ENCODE peak calls at places on chromosomes 11 and 22, in five cellular contexts. Q is retinal pigment epithelial cell, L is adrenal gland, Z is foreskin fibroblast, O is HL-60. C is an unnamed sample.

GRCh38 chr11:60158666-60159065 is 24.2 kb downstream of the MS4A6A start:
- DNase-seq in Q (no peak), L (no peak), Z (no peak), O (peak), C (no peak)

GRCh38 chr22:39820266-39820665 is 73.3 kb downstream of the ENTHD1 start:
- DNase-seq in Q (peak), L (peak), Z (peak), O (no peak), C (peak)

GRCh38 chr11:75547617-75548054 is 14.4 kb upstream of the SERPINH1 start:
- DNase-seq in Q (no peak), L (peak), Z (peak), O (no peak), C (no peak)

GRCh38 chr11:110128161-110128560 is 35.0 kb downstream of the ZC3H12C start:
- DNase-seq in Q (peak), L (no peak), Z (peak), O (no peak), C (no peak)

GRCh38 chr11:64355078-64355940 is 3.7 kb upstream of the RPS6KA4 start:
- DNase-seq in Q (peak), L (peak), Z (peak), O (peak), C (no peak)

GRCh38 chr11:65389294-65389980 is 3.0 kb downstream of the FRMD8 start:
- DNase-seq in Q (no peak), L (no peak), Z (no peak), O (no peak), C (no peak)

GRCh38 chr22:25334091-25334490 is 114.7 kb downstream of the CRYBB2 start:
- DNase-seq in Q (no peak), L (peak), Z (peak), O (peak), C (no peak)

GRCh38 chr11:69984457-69985261 is 93.5 kb upstream of the ANO1 start:
- DNase-seq in Q (no peak), L (no peak), Z (no peak), O (no peak), C (no peak)

GRCh38 chr22:45225732-45226560 is 14.7 kb downstream of the KIAA0930 start:
- DNase-seq in Q (no peak), L (peak), Z (peak), O (peak), C (no peak)

GRCh38 chr22:29797351-29797750 is 30.2 kb downstream of the UQCR10 start:
- DNase-seq in Q (no peak), L (no peak), Z (no peak), O (peak), C (no peak)

GRCh38 chr22:29798801-29799200 is 31.6 kb downstream of the UQCR10 start:
- DNase-seq in Q (no peak), L (peak), Z (no peak), O (no peak), C (no peak)

GRCh38 chr22:29798318-29798717 is 31.1 kb downstream of the UQCR10 start:
- DNase-seq in Q (no peak), L (no peak), Z (no peak), O (peak), C (no peak)

GRCh38 chr22:29801153-29801552 is 34.0 kb downstream of the UQCR10 start:
- DNase-seq in Q (no peak), L (no peak), Z (no peak), O (no peak), C (no peak)

DNA sequence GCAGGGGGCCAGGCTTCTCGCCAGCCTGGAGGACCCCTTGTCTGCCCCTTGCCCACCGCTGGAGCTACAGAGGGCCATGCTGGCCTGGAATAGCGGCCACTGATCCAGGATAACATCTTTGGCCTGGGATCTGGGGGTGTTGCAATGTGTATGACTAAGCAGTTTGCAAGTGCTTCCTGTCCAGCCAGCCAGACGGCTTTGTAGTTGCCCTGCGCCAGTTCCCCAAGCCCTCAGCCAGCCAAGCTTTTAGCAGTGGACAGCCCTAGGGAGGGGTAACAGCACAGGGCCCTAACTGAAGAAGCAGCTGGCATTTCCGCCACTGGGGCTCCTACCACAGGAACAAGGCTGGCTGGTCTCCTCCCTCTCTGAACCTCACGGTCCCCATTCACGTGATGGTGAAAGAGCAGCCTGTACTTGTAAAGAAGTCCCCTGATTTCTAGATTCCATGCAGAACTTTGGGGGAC is 32.1 kb downstream of the UQCR10 start:
- DNase-seq in Q (peak), L (peak), Z (peak), O (peak), C (peak)
- H3K4me3 ChIP-seq in Q (no peak), L (no peak), Z (no peak), O (no peak), C (no peak)

DNA sequence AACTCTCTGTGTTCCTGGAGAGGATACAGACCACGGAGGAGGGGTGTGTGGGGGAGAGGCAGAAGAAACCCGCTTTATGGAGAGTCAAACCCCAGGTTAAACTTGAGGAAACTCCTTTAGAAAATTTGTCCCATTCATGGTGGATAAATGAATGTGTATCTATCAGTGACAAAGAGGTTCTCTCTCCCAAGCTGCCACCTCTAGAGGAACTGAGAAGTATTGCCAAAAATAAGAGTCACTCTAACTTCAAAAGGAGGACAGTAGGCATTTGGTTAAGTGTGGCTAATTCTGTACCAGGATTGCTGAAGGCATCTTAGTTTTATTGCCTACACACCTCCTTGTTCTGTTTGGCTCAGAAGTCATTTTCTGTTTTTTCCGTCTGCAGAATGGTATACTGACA is 189.0 kb upstream of the MPPED2 start:
- DNase-seq in Q (no peak), L (no peak), Z (no peak), O (no peak), C (no peak)
- TF ChIP-seq CTCF in Q (no peak), L (no peak), Z (no peak), O (no peak), C (no peak)

GRCh38 chr11:76667271-76667818 is 3.2 kb downstream of the LRRC32 start:
- DNase-seq in Q (no peak), L (peak), Z (no peak), O (no peak), C (no peak)

GRCh38 chr11:76668362-76669155 is 2.0 kb downstream of the LRRC32 start:
- DNase-seq in Q (no peak), L (no peak), Z (no peak), O (no peak), C (no peak)

GRCh38 chr11:76666830-76667229 is 3.7 kb downstream of the LRRC32 start:
- DNase-seq in Q (no peak), L (no peak), Z (no peak), O (no peak), C (no peak)

GRCh38 chr11:76666408-76666807 is 4.1 kb downstream of the LRRC32 start:
- DNase-seq in Q (no peak), L (peak), Z (no peak), O (no peak), C (no peak)

GRCh38 chr11:76667856-76668255 is 2.7 kb downstream of the LRRC32 start:
- DNase-seq in Q (no peak), L (no peak), Z (no peak), O (no peak), C (no peak)
- H3K4me3 ChIP-seq in Q (no peak), L (no peak), Z (peak), O (no peak), C (no peak)

DNA sequence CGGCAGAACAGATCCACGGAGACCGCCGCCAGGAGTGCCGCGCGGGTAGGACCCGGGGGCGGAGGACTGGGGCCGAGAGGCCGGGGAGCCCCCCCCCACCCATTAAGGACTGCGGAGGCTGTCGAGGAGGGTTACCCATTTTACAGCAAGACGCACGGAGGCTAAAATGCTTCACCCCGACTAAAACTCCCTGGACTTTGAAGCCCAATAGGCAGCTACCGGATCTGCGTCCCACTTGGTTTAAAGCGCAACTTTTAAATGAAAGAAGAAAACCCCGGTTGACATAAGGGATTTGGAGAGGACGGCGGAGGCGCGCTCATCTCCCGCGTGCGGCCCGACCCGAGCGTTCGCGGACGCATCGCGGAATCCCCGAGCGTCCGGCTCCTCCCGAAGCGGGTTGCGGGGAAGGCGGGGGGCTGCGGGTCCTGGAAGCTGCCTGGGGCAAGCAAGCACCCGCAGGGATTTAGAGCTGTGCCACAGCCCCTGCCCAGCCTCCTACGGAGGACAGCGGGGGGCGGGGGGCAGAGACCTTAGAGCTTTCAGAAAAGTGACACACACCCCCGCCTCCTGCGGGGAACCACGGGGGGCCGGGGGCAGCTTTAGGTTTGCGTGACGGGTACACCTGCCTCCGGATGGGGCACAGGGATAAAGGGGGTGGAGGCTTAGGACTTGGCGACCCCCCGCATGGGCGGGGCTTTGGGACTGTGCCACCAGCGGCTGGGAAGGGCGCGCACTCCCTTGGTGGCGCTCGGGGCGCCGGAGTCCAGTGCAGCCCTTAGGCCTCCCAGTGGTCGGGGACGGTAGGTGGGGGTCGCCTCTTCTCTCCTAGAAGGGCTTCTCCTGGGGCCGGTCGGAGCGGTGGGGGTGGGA is 761 bp upstream of the CELSR1 start:
- DNase-seq in Q (no peak), L (no peak), Z (peak), O (no peak), C (no peak)
- TF ChIP-seq CTCF in Q (peak), L (no peak), Z (no peak), O (no peak), C (peak)

GRCh38 chr11:6229911-6230310 is 4.5 kb downstream of the FHIP1B start:
- DNase-seq in Q (no peak), L (no peak), Z (no peak), O (no peak), C (no peak)
- H3K4me3 ChIP-seq in Q (no peak), L (no peak), Z (no peak), O (no peak), C (no peak)

DNA sequence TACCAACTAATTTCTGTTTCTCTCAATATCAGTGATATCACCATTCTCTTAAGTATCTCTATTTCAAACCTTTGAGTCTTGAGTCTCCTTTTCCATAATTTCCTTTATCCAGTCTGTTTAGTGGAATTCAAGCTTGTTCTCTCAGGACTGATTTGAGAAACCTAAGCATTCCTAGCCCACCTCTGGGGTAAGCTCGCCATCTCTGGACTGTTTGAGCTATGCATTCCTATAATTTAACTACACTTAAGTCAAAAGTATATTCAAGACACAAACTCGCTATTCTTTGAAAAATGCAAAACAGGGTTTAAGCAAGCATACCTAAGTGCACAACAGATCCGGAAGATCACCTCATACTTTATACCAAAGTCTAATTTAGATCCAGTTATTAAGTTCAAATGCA is 2.1 kb upstream of the DLAT start:
- DNase-seq in Q (no peak), L (no peak), Z (no peak), O (no peak), C (no peak)
- TF ChIP-seq CTCF in Q (no peak), L (no peak), Z (no peak), O (no peak), C (no peak)

C was measured in AG04449.